ENCODE peak calls at places on chromosome 3, in six cellular contexts. L is Panc1, N is esophagus squamous epithelium, I is GM23338, T is ovary, S is A549. P is an unnamed sample.

GRCh38 chr3:158470944-158471638 is 99.9 kb upstream of the MLF1 start:
- DNase-seq in L (no peak), N (no peak), I (no peak), T (no peak), S (peak), P (no peak)

GRCh38 chr3:133797396-133798105 is 8.1 kb upstream of the SRPRB start:
- DNase-seq in L (no peak), N (no peak), I (no peak), T (no peak), S (no peak), P (no peak)

GRCh38 chr3:124115965-124116364 is 124.0 kb upstream of the ROPN1 start:
- DNase-seq in L (no peak), N (no peak), I (no peak), T (no peak), S (no peak), P (no peak)

GRCh38 chr3:2851835-2852234 is 258.3 kb downstream of the IL5RA start:
- DNase-seq in L (no peak), N (no peak), I (no peak), T (peak), S (no peak), P (no peak)

GRCh38 chr3:58336135-58336882 is 3.6 kb downstream of the PXK start:
- DNase-seq in L (no peak), N (no peak), I (no peak), T (no peak), S (no peak), P (no peak)

GRCh38 chr3:123610331-123610730 is 25.5 kb upstream of the HACD2 start:
- DNase-seq in L (no peak), N (no peak), I (no peak), T (no peak), S (no peak), P (peak)

GRCh38 chr3:22887664-22888291 is 315.3 kb upstream of the UBE2E2 start:
- DNase-seq in L (peak), N (no peak), I (peak), T (no peak), S (peak), P (peak)

GRCh38 chr3:8723612-8724011 is 10.0 kb upstream of the CAV3 start:
- DNase-seq in L (no peak), N (no peak), I (no peak), T (no peak), S (no peak), P (no peak)

GRCh38 chr3:49674491-49674983 is 386 bp downstream of the APEH start:
- DNase-seq in L (no peak), N (no peak), I (peak), T (peak), S (no peak), P (no peak)

GRCh38 chr3:177816667-177817208 is 619.5 kb upstream of the TBL1XR1 start:
- DNase-seq in L (peak), N (no peak), I (no peak), T (no peak), S (peak), P (peak)

GRCh38 chr3:102169915-102170479 is 264.8 kb upstream of the ZPLD1 start:
- DNase-seq in L (no peak), N (no peak), I (no peak), T (no peak), S (no peak), P (no peak)

GRCh38 chr3:165638066-165638465 is 199.2 kb downstream of the BCHE start:
- DNase-seq in L (no peak), N (no peak), I (no peak), T (no peak), S (no peak), P (no peak)

GRCh38 chr3:159548675-159549335 is 439.8 kb upstream of the IL12A start:
- DNase-seq in L (no peak), N (no peak), I (no peak), T (no peak), S (no peak), P (no peak)

GRCh38 chr3:52774901-52775864 is 2.2 kb upstream of the ITIH1 start:
- DNase-seq in L (no peak), N (no peak), I (no peak), T (no peak), S (no peak), P (peak)

GRCh38 chr3:111929484-111929883 is 49.3 kb upstream of the ABHD10 start:
- DNase-seq in L (no peak), N (no peak), I (no peak), T (no peak), S (no peak), P (no peak)

GRCh38 chr3:111932962-111933361 is 45.9 kb upstream of the ABHD10 start:
- DNase-seq in L (no peak), N (no peak), I (no peak), T (no peak), S (no peak), P (no peak)

GRCh38 chr3:111924283-111924682 is 54.5 kb upstream of the ABHD10 start:
- DNase-seq in L (no peak), N (no peak), I (no peak), T (peak), S (no peak), P (no peak)

GRCh38 chr3:111926266-111926676 is 52.6 kb upstream of the ABHD10 start:
- DNase-seq in L (no peak), N (no peak), I (no peak), T (no peak), S (no peak), P (peak)

GRCh38 chr3:111928613-111929012 is 50.2 kb upstream of the ABHD10 start:
- DNase-seq in L (no peak), N (no peak), I (no peak), T (no peak), S (no peak), P (no peak)
- TF ChIP-seq CTCF in L (no peak), N (no peak), I (no peak), T (no peak), S (no peak), P (no peak)

DNA sequence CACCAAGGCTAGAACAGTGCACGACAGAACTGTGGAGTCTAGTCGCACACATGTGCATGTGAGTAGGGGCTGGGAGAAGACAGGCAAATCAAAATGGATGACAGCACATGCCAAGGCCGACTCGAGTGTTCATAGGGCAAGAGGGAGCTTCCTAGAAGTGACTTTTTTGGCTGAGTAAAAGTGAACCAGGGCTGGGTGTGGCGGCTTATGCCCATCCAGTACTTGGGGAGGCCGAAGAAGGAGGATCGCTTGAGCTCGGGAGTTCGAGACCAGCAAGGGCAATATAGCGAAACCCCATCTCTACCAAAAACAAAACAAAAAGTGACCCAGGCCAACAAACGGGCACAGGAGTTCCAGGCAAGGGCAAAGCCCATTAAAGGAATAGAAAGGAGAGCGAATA is 90.5 kb downstream of the LRIG1 start:
- DNase-seq in L (no peak), N (no peak), I (no peak), T (no peak), S (no peak), P (no peak)
- H3K27ac ChIP-seq in L (no peak), N (no peak), I (no peak), T (no peak), S (no peak), P (no peak)

GRCh38 chr3:194285859-194286197 is 65.3 kb downstream of the CPN2 start:
- DNase-seq in L (no peak), N (no peak), I (no peak), T (peak), S (no peak), P (no peak)

GRCh38 chr3:194287977-194288706 is 63.0 kb downstream of the CPN2 start:
- DNase-seq in L (no peak), N (no peak), I (no peak), T (peak), S (no peak), P (no peak)

GRCh38 chr3:194286747-194287146 is 64.4 kb downstream of the CPN2 start:
- DNase-seq in L (no peak), N (no peak), I (peak), T (peak), S (no peak), P (no peak)

GRCh38 chr3:194285024-194285858 is 65.9 kb downstream of the CPN2 start:
- DNase-seq in L (no peak), N (no peak), I (no peak), T (peak), S (no peak), P (no peak)

DNA sequence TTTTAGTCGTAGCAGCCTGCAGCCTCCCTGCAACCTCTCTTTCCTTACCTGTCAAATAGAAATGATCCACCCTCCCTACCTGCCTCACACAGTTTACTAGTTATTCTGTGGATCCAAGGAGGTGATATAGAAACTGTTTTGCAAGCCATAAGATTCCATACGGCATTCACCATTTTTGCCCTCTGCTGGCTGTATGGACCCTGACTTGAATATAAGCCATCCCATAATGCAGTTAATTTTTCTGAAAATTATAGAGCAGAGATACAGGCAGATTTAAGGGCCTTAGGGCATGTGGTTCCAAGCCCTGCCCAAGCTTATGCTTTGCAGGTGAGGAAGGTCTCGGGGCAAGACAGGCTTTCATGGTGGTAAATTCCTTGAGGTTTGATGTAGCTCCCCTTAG is 63.7 kb downstream of the CPN2 start:
- DNase-seq in L (no peak), N (no peak), I (no peak), T (no peak), S (no peak), P (no peak)
- TF ChIP-seq CTCF in L (no peak), N (no peak), I (peak), T (no peak), S (no peak), P (peak)

GRCh38 chr3:32281570-32282106 is 43.2 kb downstream of the CMTM8 start:
- DNase-seq in L (no peak), N (no peak), I (no peak), T (no peak), S (no peak), P (no peak)
- H3K27ac ChIP-seq in L (no peak), N (no peak), I (no peak), T (no peak), S (no peak), P (no peak)

GRCh38 chr3:18847583-18848197 is 300.6 kb upstream of the KCNH8 start:
- DNase-seq in L (no peak), N (no peak), I (peak), T (no peak), S (peak), P (peak)
- TF ChIP-seq CTCF in L (peak), N (peak), I (peak), T (no peak), S (peak), P (peak)

GRCh38 chr3:16849240-16849639 is 35.5 kb upstream of the PLCL2 start:
- DNase-seq in L (no peak), N (peak), I (peak), T (peak), S (no peak), P (peak)
- H3K27ac ChIP-seq in L (no peak), N (no peak), I (no peak), T (no peak), S (no peak), P (no peak)